ENCODE peak calls at places on chromosomes 1 and 21, in five cellular contexts. One of them, this sample, is unnamed.

GRCh38 chr1:203306089-203306969 is 1.0 kb downstream of the BTG2 start:
- DNase-seq in dorsolateral prefrontal cortex: peak; percentile 69
- DNase-seq in heart right ventricle: peak; percentile 80
- DNase-seq in upper lobe of right lung: peak; percentile 87
- DNase-seq in HFFc6: peak; percentile 80
- DNase-seq in this sample: no peak

GRCh38 chr1:208000504-208000903 is 89.6 kb upstream of the CD34 start:
- DNase-seq in dorsolateral prefrontal cortex: no peak
- DNase-seq in HFFc6: no peak
- DNase-seq in upper lobe of right lung: no peak
- DNase-seq in heart right ventricle: no peak
- DNase-seq in this sample: no peak

GRCh38 chr1:171850951-171851350 is 9.7 kb downstream of the DNM3 start:
- DNase-seq in dorsolateral prefrontal cortex: no peak
- DNase-seq in heart right ventricle: no peak
- DNase-seq in HFFc6: no peak
- DNase-seq in upper lobe of right lung: no peak
- DNase-seq in this sample: no peak

GRCh38 chr1:21099034-21099868 is 77.4 kb downstream of the EIF4G3 start:
- DNase-seq in dorsolateral prefrontal cortex: no peak
- DNase-seq in HFFc6: peak; percentile 58
- DNase-seq in upper lobe of right lung: no peak
- DNase-seq in heart right ventricle: no peak
- DNase-seq in this sample: no peak

GRCh38 chr1:185929759-185930158 is 195.6 kb downstream of the HMCN1 start:
- DNase-seq in HFFc6: no peak
- DNase-seq in dorsolateral prefrontal cortex: no peak
- DNase-seq in heart right ventricle: no peak
- DNase-seq in upper lobe of right lung: no peak
- DNase-seq in this sample: no peak

GRCh38 chr1:61606448-61607312 is 118.3 kb downstream of the TM2D1 start:
- DNase-seq in heart right ventricle: peak; percentile 68
- DNase-seq in HFFc6: no peak
- DNase-seq in dorsolateral prefrontal cortex: no peak
- DNase-seq in upper lobe of right lung: no peak
- DNase-seq in this sample: no peak

GRCh38 chr1:54564312-54565112 is 16.5 kb downstream of the ACOT11 start:
- DNase-seq in HFFc6: no peak
- DNase-seq in dorsolateral prefrontal cortex: no peak
- DNase-seq in heart right ventricle: no peak
- DNase-seq in upper lobe of right lung: peak; percentile 87
- DNase-seq in this sample: peak; percentile 43

GRCh38 chr1:81149649-81150335 is 650.9 kb upstream of the ADGRL2 start:
- DNase-seq in heart right ventricle: no peak
- DNase-seq in dorsolateral prefrontal cortex: no peak
- DNase-seq in upper lobe of right lung: no peak
- DNase-seq in HFFc6: no peak
- DNase-seq in this sample: no peak

GRCh38 chr1:61056674-61057439 is 25.5 kb upstream of the NFIA start:
- DNase-seq in heart right ventricle: peak; percentile 60
- DNase-seq in dorsolateral prefrontal cortex: peak; percentile 67
- DNase-seq in HFFc6: peak; percentile 15
- DNase-seq in upper lobe of right lung: peak; percentile 81
- DNase-seq in this sample: peak; percentile 8

GRCh38 chr1:176801553-176802020 is 338.6 kb downstream of the PAPPA2 start:
- DNase-seq in upper lobe of right lung: no peak
- DNase-seq in heart right ventricle: no peak
- DNase-seq in dorsolateral prefrontal cortex: no peak
- DNase-seq in HFFc6: no peak
- DNase-seq in this sample: no peak

GRCh38 chr1:26126321-26127084 is 14.9 kb downstream of the PDIK1L start:
- DNase-seq in dorsolateral prefrontal cortex: no peak
- DNase-seq in heart right ventricle: no peak
- DNase-seq in upper lobe of right lung: no peak
- DNase-seq in HFFc6: no peak
- DNase-seq in this sample: no peak

GRCh38 chr21:15279484-15279883 is 214.7 kb upstream of the NRIP1 start:
- DNase-seq in heart right ventricle: no peak
- DNase-seq in upper lobe of right lung: no peak
- DNase-seq in HFFc6: no peak
- DNase-seq in dorsolateral prefrontal cortex: no peak
- DNase-seq in this sample: no peak

GRCh38 chr1:171457412-171457811 is 27.9 kb upstream of the PRRC2C start:
- DNase-seq in HFFc6: no peak
- DNase-seq in upper lobe of right lung: no peak
- DNase-seq in dorsolateral prefrontal cortex: no peak
- DNase-seq in heart right ventricle: no peak
- DNase-seq in this sample: no peak

GRCh38 chr21:26583737-26584136 is 10.7 kb upstream of the CYYR1 start:
- DNase-seq in heart right ventricle: no peak
- DNase-seq in dorsolateral prefrontal cortex: no peak
- DNase-seq in HFFc6: no peak
- DNase-seq in upper lobe of right lung: no peak
- DNase-seq in this sample: peak; percentile 6

GRCh38 chr1:63935148-63935547 is 161.3 kb downstream of the ROR1 start:
- DNase-seq in heart right ventricle: no peak
- DNase-seq in upper lobe of right lung: no peak
- DNase-seq in HFFc6: no peak
- DNase-seq in dorsolateral prefrontal cortex: no peak
- DNase-seq in this sample: no peak

GRCh38 chr1:19563336-19564097 is 78.2 kb upstream of the CAPZB start:
- DNase-seq in heart right ventricle: peak; percentile 66
- DNase-seq in HFFc6: peak; percentile 42
- DNase-seq in dorsolateral prefrontal cortex: peak; percentile 62
- DNase-seq in upper lobe of right lung: peak; percentile 66
- DNase-seq in this sample: no peak

DNA sequence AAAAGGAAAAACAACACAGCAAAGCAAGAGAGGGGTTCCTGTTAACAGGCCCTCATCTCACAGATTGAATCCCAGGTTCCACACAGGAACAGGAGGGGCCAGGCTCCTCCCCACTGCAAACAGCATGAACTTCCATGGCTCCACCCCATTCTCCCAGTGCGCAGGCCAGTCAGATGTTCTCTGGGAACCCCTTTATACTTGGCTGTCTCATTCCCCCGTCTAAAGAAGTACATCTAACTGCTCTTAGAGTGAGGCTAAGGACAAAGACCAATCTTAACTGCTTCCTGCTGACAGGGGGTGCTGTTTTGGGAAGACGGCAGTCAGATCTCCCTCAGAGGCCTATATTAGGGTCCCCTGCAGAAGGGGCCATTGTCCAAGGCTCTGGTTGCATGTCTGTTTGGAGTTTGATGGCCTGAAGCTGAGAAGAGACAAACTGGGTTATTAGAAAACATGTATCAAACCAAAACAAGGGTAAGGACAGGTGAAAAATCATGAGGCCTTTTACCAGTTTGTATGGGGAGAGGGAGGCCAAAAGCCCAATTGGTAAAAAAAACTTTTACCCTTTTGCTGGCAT is 10.5 kb upstream of the NASP start:
- DNase-seq in dorsolateral prefrontal cortex: no peak
- DNase-seq in upper lobe of right lung: peak; percentile 23
- DNase-seq in HFFc6: no peak
- DNase-seq in heart right ventricle: no peak
- DNase-seq in this sample: peak; percentile 59
- TF ChIP-seq CTCF in dorsolateral prefrontal cortex: no peak
- TF ChIP-seq CTCF in upper lobe of right lung: no peak
- TF ChIP-seq CTCF in HFFc6: peak; percentile 24
- TF ChIP-seq CTCF in heart right ventricle: no peak
- TF ChIP-seq CTCF in this sample: no peak

GRCh38 chr1:53134961-53135734 is 7.3 kb downstream of the SLC1A7 start:
- DNase-seq in upper lobe of right lung: no peak
- DNase-seq in heart right ventricle: no peak
- DNase-seq in HFFc6: no peak
- DNase-seq in dorsolateral prefrontal cortex: no peak
- DNase-seq in this sample: no peak

GRCh38 chr1:53135735-53136114 is 6.7 kb downstream of the SLC1A7 start:
- DNase-seq in dorsolateral prefrontal cortex: no peak
- DNase-seq in upper lobe of right lung: no peak
- DNase-seq in heart right ventricle: no peak
- DNase-seq in HFFc6: peak; percentile 60
- DNase-seq in this sample: no peak

GRCh38 chr1:53139911-53140310 is 2.5 kb downstream of the SLC1A7 start:
- DNase-seq in upper lobe of right lung: no peak
- DNase-seq in HFFc6: no peak
- DNase-seq in dorsolateral prefrontal cortex: no peak
- DNase-seq in heart right ventricle: no peak
- DNase-seq in this sample: no peak

GRCh38 chr1:53138991-53139884 is 3.2 kb downstream of the SLC1A7 start:
- DNase-seq in HFFc6: no peak
- DNase-seq in dorsolateral prefrontal cortex: no peak
- DNase-seq in upper lobe of right lung: no peak
- DNase-seq in heart right ventricle: no peak
- DNase-seq in this sample: no peak

GRCh38 chr1:53137729-53138128 is 4.7 kb downstream of the SLC1A7 start:
- DNase-seq in HFFc6: no peak
- DNase-seq in upper lobe of right lung: no peak
- DNase-seq in dorsolateral prefrontal cortex: no peak
- DNase-seq in heart right ventricle: no peak
- DNase-seq in this sample: peak; percentile 43
- TF ChIP-seq CTCF in HFFc6: peak; percentile 39
- TF ChIP-seq CTCF in upper lobe of right lung: no peak
- TF ChIP-seq CTCF in dorsolateral prefrontal cortex: no peak
- TF ChIP-seq CTCF in heart right ventricle: no peak
- TF ChIP-seq CTCF in this sample: peak; percentile 47

DNA sequence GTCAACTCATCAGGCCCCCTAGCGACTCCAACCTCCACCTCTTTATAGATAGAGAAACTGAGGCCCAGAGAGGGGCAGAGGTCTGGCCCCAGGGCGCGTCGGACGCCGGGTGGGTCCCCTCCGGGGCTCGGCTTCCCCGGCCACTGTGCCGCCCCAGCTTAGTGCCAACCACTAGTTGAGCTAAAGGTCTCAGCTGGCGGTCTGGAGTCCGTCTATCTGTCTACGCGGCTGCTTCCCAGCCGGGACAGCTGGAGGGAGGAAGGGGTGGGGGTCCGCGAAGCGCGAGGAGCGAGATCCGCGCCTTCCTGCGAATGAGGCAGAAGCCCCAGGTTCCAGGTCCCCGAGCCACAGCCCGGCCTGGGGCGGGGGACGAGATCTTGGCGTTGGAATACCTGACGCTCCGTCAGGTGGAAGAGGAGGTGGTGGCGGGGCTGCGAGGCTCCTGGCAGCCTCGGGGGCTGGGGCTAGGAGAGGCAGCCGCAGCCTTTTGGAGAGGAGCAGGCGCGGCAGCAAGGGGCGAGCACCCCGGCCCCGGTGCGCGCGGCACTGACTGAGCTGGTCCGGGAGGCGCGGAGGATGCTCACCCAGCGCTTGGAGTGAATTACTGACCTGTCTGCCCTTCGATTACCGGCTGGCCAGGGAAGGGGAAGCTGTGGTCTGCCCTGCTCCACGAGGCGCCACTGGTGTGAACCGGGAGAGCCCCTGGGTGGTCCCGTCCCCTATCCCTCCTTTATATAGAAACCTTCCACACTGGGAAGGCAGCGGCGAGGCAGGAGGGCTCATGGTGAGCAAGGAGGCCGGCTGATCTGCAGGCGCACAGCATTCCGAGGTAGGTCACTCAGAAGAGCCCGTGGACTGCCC is 948 bp downstream of the PODN start:
- DNase-seq in upper lobe of right lung: peak; percentile 59
- DNase-seq in heart right ventricle: peak; percentile 26
- DNase-seq in HFFc6: no peak
- DNase-seq in dorsolateral prefrontal cortex: peak; percentile 36
- DNase-seq in this sample: peak; percentile 65
- TF ChIP-seq CTCF in upper lobe of right lung: no peak
- TF ChIP-seq CTCF in heart right ventricle: no peak
- TF ChIP-seq CTCF in HFFc6: peak; percentile 25
- TF ChIP-seq CTCF in dorsolateral prefrontal cortex: no peak
- TF ChIP-seq CTCF in this sample: no peak

DNA sequence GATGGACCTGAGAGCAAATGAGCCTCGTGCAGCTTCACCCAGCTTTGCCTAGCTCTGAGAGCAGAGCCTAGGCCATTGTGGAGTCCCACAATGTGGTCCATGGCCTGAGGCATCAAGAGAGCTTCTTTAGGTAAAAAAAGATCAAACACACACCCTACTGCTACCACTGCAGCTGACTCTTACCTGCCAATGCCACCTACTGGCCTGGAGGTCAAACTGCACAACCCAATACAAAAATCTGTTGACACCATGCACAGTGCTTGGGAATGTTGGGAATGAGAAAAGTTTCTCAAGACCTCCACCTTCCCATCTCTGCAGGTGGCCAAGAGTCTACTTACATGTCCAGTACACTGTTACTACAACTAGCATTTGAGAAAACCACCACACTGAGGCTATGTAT is 60.6 kb downstream of the UCHL5 start:
- DNase-seq in HFFc6: no peak
- DNase-seq in heart right ventricle: no peak
- DNase-seq in dorsolateral prefrontal cortex: no peak
- DNase-seq in upper lobe of right lung: no peak
- DNase-seq in this sample: peak; percentile 48
- TF ChIP-seq CTCF in HFFc6: peak; percentile 52
- TF ChIP-seq CTCF in heart right ventricle: peak; percentile 23
- TF ChIP-seq CTCF in dorsolateral prefrontal cortex: no peak
- TF ChIP-seq CTCF in upper lobe of right lung: peak; percentile 38
- TF ChIP-seq CTCF in this sample: peak; percentile 78

GRCh38 chr1:167128261-167129227 is 34.7 kb downstream of the STYXL2 start:
- DNase-seq in HFFc6: no peak
- DNase-seq in upper lobe of right lung: no peak
- DNase-seq in heart right ventricle: no peak
- DNase-seq in dorsolateral prefrontal cortex: no peak
- DNase-seq in this sample: no peak

GRCh38 chr1:167126317-167126716 is 32.4 kb downstream of the STYXL2 start:
- DNase-seq in heart right ventricle: no peak
- DNase-seq in dorsolateral prefrontal cortex: peak; percentile 54
- DNase-seq in HFFc6: no peak
- DNase-seq in upper lobe of right lung: no peak
- DNase-seq in this sample: no peak

GRCh38 chr1:167126811-167127210 is 32.9 kb downstream of the STYXL2 start:
- DNase-seq in dorsolateral prefrontal cortex: peak; percentile 57
- DNase-seq in HFFc6: no peak
- DNase-seq in upper lobe of right lung: no peak
- DNase-seq in heart right ventricle: peak; percentile 37
- DNase-seq in this sample: no peak

GRCh38 chr1:167127661-167128060 is 33.8 kb downstream of the STYXL2 start:
- DNase-seq in dorsolateral prefrontal cortex: no peak
- DNase-seq in upper lobe of right lung: no peak
- DNase-seq in heart right ventricle: no peak
- DNase-seq in HFFc6: no peak
- DNase-seq in this sample: no peak

DNA sequence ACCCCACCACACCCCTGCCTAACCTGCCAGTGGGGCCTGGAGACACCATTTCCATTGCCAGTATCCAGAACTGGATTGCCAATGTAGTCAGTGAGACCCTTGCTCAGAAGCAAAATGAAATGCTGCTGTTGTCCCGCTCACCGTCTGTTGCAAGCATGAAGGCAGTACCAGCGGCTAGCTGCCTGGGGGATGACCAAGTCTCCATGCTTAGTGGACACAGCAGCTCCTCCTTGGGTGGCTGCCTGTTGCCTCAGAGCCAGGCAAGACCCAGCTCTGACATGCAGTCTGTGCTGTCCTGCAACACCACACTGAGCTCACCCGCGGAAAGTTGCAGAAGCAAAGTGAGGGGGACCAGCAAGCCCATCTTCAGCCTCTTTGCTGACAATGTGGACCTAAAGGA is 33.4 kb downstream of the STYXL2 start:
- DNase-seq in HFFc6: no peak
- DNase-seq in heart right ventricle: no peak
- DNase-seq in upper lobe of right lung: no peak
- DNase-seq in dorsolateral prefrontal cortex: no peak
- DNase-seq in this sample: no peak
- TF ChIP-seq CTCF in HFFc6: no peak
- TF ChIP-seq CTCF in heart right ventricle: no peak
- TF ChIP-seq CTCF in upper lobe of right lung: no peak
- TF ChIP-seq CTCF in dorsolateral prefrontal cortex: no peak
- TF ChIP-seq CTCF in this sample: no peak

This sample was measured in GM23338.